ENCODE peak calls at places on chromosomes 7 and 10, in eight cellular contexts. One of them, this sample, is unnamed.
A peak's percentile ranks its signal among the peaks of the same experiment; 100 is the strongest.

GRCh38 chr10:98213740-98214139 is 54.3 kb downstream of the LOXL4 start:
- DNase-seq in T-cell: no peak
- DNase-seq in activated T-helper 1 cell treated with Interleukin-2 at 50 U/mL for 16 hours: no peak
- DNase-seq in mesothelial cell of epicardium: no peak
- DNase-seq in GM04504: no peak
- DNase-seq in fibroblast of the aortic adventitia: no peak
- DNase-seq in posterior cingulate gyrus: no peak
- DNase-seq in GM12892: no peak
- DNase-seq in this sample: no peak

GRCh38 chr7:41326616-41327015 is 376.3 kb downstream of the INHBA start:
- DNase-seq in GM04504: no peak
- DNase-seq in T-cell: no peak
- DNase-seq in posterior cingulate gyrus: no peak
- DNase-seq in fibroblast of the aortic adventitia: no peak
- DNase-seq in activated T-helper 1 cell treated with Interleukin-2 at 50 U/mL for 16 hours: no peak
- DNase-seq in GM12892: no peak
- DNase-seq in mesothelial cell of epicardium: no peak
- DNase-seq in this sample: no peak

GRCh38 chr10:89352802-89353201 is 25.0 kb downstream of the IFIT3 start:
- DNase-seq in GM12892: no peak
- DNase-seq in mesothelial cell of epicardium: no peak
- DNase-seq in GM04504: no peak
- DNase-seq in fibroblast of the aortic adventitia: no peak
- DNase-seq in posterior cingulate gyrus: no peak
- DNase-seq in T-cell: no peak
- DNase-seq in activated T-helper 1 cell treated with Interleukin-2 at 50 U/mL for 16 hours: no peak
- DNase-seq in this sample: no peak

GRCh38 chr7:122137291-122138077 is 6.6 kb downstream of the AASS start:
- DNase-seq in GM12892: no peak
- DNase-seq in GM04504: no peak
- DNase-seq in activated T-helper 1 cell treated with Interleukin-2 at 50 U/mL for 16 hours: no peak
- DNase-seq in mesothelial cell of epicardium: no peak
- DNase-seq in fibroblast of the aortic adventitia: peak; percentile 59
- DNase-seq in posterior cingulate gyrus: no peak
- DNase-seq in T-cell: no peak
- DNase-seq in this sample: no peak

GRCh38 chr10:35822316-35822715 is 180.2 kb upstream of the FZD8 start:
- DNase-seq in fibroblast of the aortic adventitia: peak; percentile 91
- DNase-seq in mesothelial cell of epicardium: peak; percentile 40
- DNase-seq in GM04504: peak; percentile 17
- DNase-seq in posterior cingulate gyrus: peak; percentile 78
- DNase-seq in T-cell: no peak
- DNase-seq in GM12892: no peak
- DNase-seq in activated T-helper 1 cell treated with Interleukin-2 at 50 U/mL for 16 hours: no peak
- DNase-seq in this sample: peak; percentile 83

GRCh38 chr7:113460067-113460466 is 341.7 kb upstream of the SMIM30 start:
- DNase-seq in activated T-helper 1 cell treated with Interleukin-2 at 50 U/mL for 16 hours: no peak
- DNase-seq in fibroblast of the aortic adventitia: no peak
- DNase-seq in T-cell: no peak
- DNase-seq in GM04504: no peak
- DNase-seq in GM12892: no peak
- DNase-seq in mesothelial cell of epicardium: no peak
- DNase-seq in posterior cingulate gyrus: no peak
- DNase-seq in this sample: no peak

GRCh38 chr7:101017099-101017777 is 2.6 kb upstream of the MUC17 start:
- DNase-seq in GM04504: peak; percentile 84
- DNase-seq in T-cell: peak; percentile 59
- DNase-seq in fibroblast of the aortic adventitia: peak; percentile 79
- DNase-seq in activated T-helper 1 cell treated with Interleukin-2 at 50 U/mL for 16 hours: peak; percentile 57
- DNase-seq in mesothelial cell of epicardium: no peak
- DNase-seq in GM12892: peak; percentile 84
- DNase-seq in posterior cingulate gyrus: peak; percentile 33
- DNase-seq in this sample: peak; percentile 73

GRCh38 chr10:22491480-22491879 is 146.2 kb downstream of the SPAG6 start:
- DNase-seq in GM12892: no peak
- DNase-seq in T-cell: no peak
- DNase-seq in GM04504: no peak
- DNase-seq in posterior cingulate gyrus: no peak
- DNase-seq in mesothelial cell of epicardium: no peak
- DNase-seq in fibroblast of the aortic adventitia: no peak
- DNase-seq in activated T-helper 1 cell treated with Interleukin-2 at 50 U/mL for 16 hours: no peak
- DNase-seq in this sample: no peak

GRCh38 chr10:133127291-133128125 is 32.5 kb upstream of the KNDC1 start:
- DNase-seq in fibroblast of the aortic adventitia: no peak
- DNase-seq in GM04504: no peak
- DNase-seq in T-cell: no peak
- DNase-seq in posterior cingulate gyrus: no peak
- DNase-seq in GM12892: peak; percentile 25
- DNase-seq in mesothelial cell of epicardium: no peak
- DNase-seq in activated T-helper 1 cell treated with Interleukin-2 at 50 U/mL for 16 hours: peak; percentile 11
- DNase-seq in this sample: peak; percentile 57

GRCh38 chr7:52120908-52121307 is 804.3 kb upstream of the COBL start:
- DNase-seq in T-cell: no peak
- DNase-seq in activated T-helper 1 cell treated with Interleukin-2 at 50 U/mL for 16 hours: no peak
- DNase-seq in GM04504: no peak
- DNase-seq in GM12892: no peak
- DNase-seq in posterior cingulate gyrus: no peak
- DNase-seq in mesothelial cell of epicardium: no peak
- DNase-seq in fibroblast of the aortic adventitia: no peak
- DNase-seq in this sample: no peak

GRCh38 chr7:112204072-112204775 is 2.0 kb downstream of the DOCK4 start:
- DNase-seq in posterior cingulate gyrus: no peak
- DNase-seq in T-cell: no peak
- DNase-seq in activated T-helper 1 cell treated with Interleukin-2 at 50 U/mL for 16 hours: no peak
- DNase-seq in GM12892: no peak
- DNase-seq in mesothelial cell of epicardium: no peak
- DNase-seq in fibroblast of the aortic adventitia: peak; percentile 39
- DNase-seq in GM04504: no peak
- DNase-seq in this sample: no peak

GRCh38 chr10:409403-410040 is 274.3 kb downstream of the ZMYND11 start:
- DNase-seq in fibroblast of the aortic adventitia: no peak
- DNase-seq in activated T-helper 1 cell treated with Interleukin-2 at 50 U/mL for 16 hours: no peak
- DNase-seq in GM04504: no peak
- DNase-seq in GM12892: no peak
- DNase-seq in posterior cingulate gyrus: no peak
- DNase-seq in mesothelial cell of epicardium: no peak
- DNase-seq in T-cell: no peak
- DNase-seq in this sample: no peak

GRCh38 chr7:16114071-16114470 is 307.3 kb downstream of the CRPPA start:
- DNase-seq in mesothelial cell of epicardium: no peak
- DNase-seq in activated T-helper 1 cell treated with Interleukin-2 at 50 U/mL for 16 hours: no peak
- DNase-seq in GM04504: no peak
- DNase-seq in posterior cingulate gyrus: no peak
- DNase-seq in T-cell: no peak
- DNase-seq in fibroblast of the aortic adventitia: no peak
- DNase-seq in GM12892: no peak
- DNase-seq in this sample: no peak

GRCh38 chr7:148914208-148914777 is 30.2 kb upstream of the EZH2 start:
- DNase-seq in GM04504: no peak
- DNase-seq in posterior cingulate gyrus: peak; percentile 45
- DNase-seq in T-cell: no peak
- DNase-seq in GM12892: no peak
- DNase-seq in fibroblast of the aortic adventitia: peak; percentile 46
- DNase-seq in mesothelial cell of epicardium: no peak
- DNase-seq in activated T-helper 1 cell treated with Interleukin-2 at 50 U/mL for 16 hours: no peak
- DNase-seq in this sample: no peak

GRCh38 chr7:20642171-20642570 is 26.7 kb downstream of the ABCB5 start:
- DNase-seq in mesothelial cell of epicardium: no peak
- DNase-seq in fibroblast of the aortic adventitia: peak; percentile 39
- DNase-seq in posterior cingulate gyrus: no peak
- DNase-seq in T-cell: no peak
- DNase-seq in GM04504: peak; percentile 11
- DNase-seq in activated T-helper 1 cell treated with Interleukin-2 at 50 U/mL for 16 hours: no peak
- DNase-seq in GM12892: no peak
- DNase-seq in this sample: no peak

GRCh38 chr7:155296006-155296787 is 1.5 kb upstream of the INSIG1 start:
- DNase-seq in activated T-helper 1 cell treated with Interleukin-2 at 50 U/mL for 16 hours: no peak
- DNase-seq in mesothelial cell of epicardium: no peak
- DNase-seq in GM12892: no peak
- DNase-seq in GM04504: no peak
- DNase-seq in fibroblast of the aortic adventitia: peak; percentile 24
- DNase-seq in posterior cingulate gyrus: no peak
- DNase-seq in T-cell: no peak
- DNase-seq in this sample: no peak

GRCh38 chr7:135386181-135386580 is 123.7 kb downstream of the CNOT4 start:
- DNase-seq in activated T-helper 1 cell treated with Interleukin-2 at 50 U/mL for 16 hours: no peak
- DNase-seq in T-cell: no peak
- DNase-seq in posterior cingulate gyrus: no peak
- DNase-seq in GM04504: no peak
- DNase-seq in GM12892: no peak
- DNase-seq in fibroblast of the aortic adventitia: no peak
- DNase-seq in mesothelial cell of epicardium: no peak
- DNase-seq in this sample: no peak

GRCh38 chr7:1806354-1806753 is 136.3 kb downstream of the ELFN1 start:
- DNase-seq in fibroblast of the aortic adventitia: no peak
- DNase-seq in GM12892: no peak
- DNase-seq in T-cell: no peak
- DNase-seq in posterior cingulate gyrus: no peak
- DNase-seq in mesothelial cell of epicardium: no peak
- DNase-seq in GM04504: no peak
- DNase-seq in activated T-helper 1 cell treated with Interleukin-2 at 50 U/mL for 16 hours: no peak
- DNase-seq in this sample: no peak

GRCh38 chr10:97353945-97354344 is 19.4 kb upstream of the FRAT2 start:
- DNase-seq in activated T-helper 1 cell treated with Interleukin-2 at 50 U/mL for 16 hours: no peak
- DNase-seq in posterior cingulate gyrus: no peak
- DNase-seq in mesothelial cell of epicardium: no peak
- DNase-seq in GM04504: no peak
- DNase-seq in GM12892: no peak
- DNase-seq in fibroblast of the aortic adventitia: no peak
- DNase-seq in T-cell: no peak
- DNase-seq in this sample: no peak

GRCh38 chr10:1197384-1197783 is 141.2 kb downstream of the WDR37 start:
- DNase-seq in fibroblast of the aortic adventitia: no peak
- DNase-seq in posterior cingulate gyrus: no peak
- DNase-seq in activated T-helper 1 cell treated with Interleukin-2 at 50 U/mL for 16 hours: no peak
- DNase-seq in T-cell: no peak
- DNase-seq in mesothelial cell of epicardium: no peak
- DNase-seq in GM04504: no peak
- DNase-seq in GM12892: no peak
- DNase-seq in this sample: no peak

GRCh38 chr7:140581411-140581810 is 59.2 kb downstream of the DENND2A start:
- DNase-seq in activated T-helper 1 cell treated with Interleukin-2 at 50 U/mL for 16 hours: no peak
- DNase-seq in mesothelial cell of epicardium: no peak
- DNase-seq in GM12892: no peak
- DNase-seq in posterior cingulate gyrus: no peak
- DNase-seq in T-cell: no peak
- DNase-seq in GM04504: no peak
- DNase-seq in fibroblast of the aortic adventitia: no peak
- DNase-seq in this sample: no peak

This sample was measured in glutamatergic neuron.